ENCODE peak calls at places on chromosomes 13 and 19, in six cellular contexts. V is SHP77, R is iPS DF 6.9, T is Calu3, A is AG09309, B is IMR-90. E is an unnamed sample.

GRCh38 chr13:108281941-108282340 is 12.4 kb downstream of the TNFSF13B start:
- DNase-seq in V (no peak), R (no peak), T (no peak), A (no peak), B (no peak), E (no peak)

GRCh38 chr13:47121092-47121763 is 224.4 kb upstream of the HTR2A start:
- DNase-seq in V (no peak), R (no peak), T (no peak), A (no peak), B (no peak), E (no peak)

GRCh38 chr19:4369109-4369887 is 25.9 kb downstream of the MPND start:
- DNase-seq in V (no peak), R (no peak), T (peak), A (no peak), B (no peak), E (no peak)

GRCh38 chr19:33426621-33427475 is 53.3 kb downstream of the CEBPG start:
- DNase-seq in V (no peak), R (no peak), T (no peak), A (no peak), B (no peak), E (no peak)

GRCh38 chr19:4870025-4870700 is 2.7 kb upstream of the PLIN3 start:
- DNase-seq in V (no peak), R (no peak), T (peak), A (peak), B (peak), E (peak)

GRCh38 chr13:20132052-20132634 is 28.7 kb downstream of the GJA3 start:
- DNase-seq in V (no peak), R (no peak), T (no peak), A (no peak), B (no peak), E (no peak)

GRCh38 chr13:20191902-20192469 is 752 bp downstream of the GJB2 start:
- DNase-seq in V (no peak), R (peak), T (peak), A (no peak), B (no peak), E (peak)

GRCh38 chr19:5996102-5996501 is 18.2 kb upstream of the RANBP3 start:
- DNase-seq in V (no peak), R (no peak), T (no peak), A (no peak), B (no peak), E (no peak)

GRCh38 chr13:20960663-20961309 is 58.2 kb upstream of the XPO4 start:
- DNase-seq in V (no peak), R (no peak), T (no peak), A (no peak), B (no peak), E (no peak)

GRCh38 chr19:41746593-41747227 is 8.6 kb upstream of the CEACAM6 start:
- DNase-seq in V (peak), R (no peak), T (peak), A (peak), B (peak), E (peak)

GRCh38 chr13:26771796-26772195 is 11.2 kb upstream of the GPR12 start:
- DNase-seq in V (no peak), R (no peak), T (no peak), A (no peak), B (no peak), E (no peak)

GRCh38 chr13:90696254-90696653 is 651.2 kb upstream of the MIR17HG start:
- DNase-seq in V (no peak), R (no peak), T (no peak), A (no peak), B (peak), E (peak)

GRCh38 chr19:28042516-28042915 is 1170.4 kb downstream of the UQCRFS1 start:
- DNase-seq in V (no peak), R (no peak), T (no peak), A (no peak), B (no peak), E (no peak)

GRCh38 chr13:31469377-31469776 is 269.6 kb downstream of the B3GLCT start:
- DNase-seq in V (no peak), R (no peak), T (no peak), A (no peak), B (no peak), E (no peak)

GRCh38 chr19:37251308-37252229 is 33.6 kb downstream of the ZNF383 start:
- DNase-seq in V (peak), R (no peak), T (no peak), A (peak), B (peak), E (peak)

GRCh38 chr19:18239303-18239702 is 13.1 kb upstream of the PDE4C start:
- DNase-seq in V (no peak), R (no peak), T (no peak), A (no peak), B (no peak), E (no peak)

GRCh38 chr19:9967326-9967725 is 31.0 kb upstream of the OLFM2 start:
- DNase-seq in V (no peak), R (no peak), T (no peak), A (no peak), B (peak), E (no peak)

GRCh38 chr19:6533746-6534418 is 3.1 kb downstream of the TNFSF9 start:
- DNase-seq in V (no peak), R (no peak), T (no peak), A (no peak), B (no peak), E (no peak)

GRCh38 chr19:2811735-2812413 is 7.8 kb upstream of the ZNF554 start:
- DNase-seq in V (no peak), R (no peak), T (no peak), A (no peak), B (no peak), E (no peak)

GRCh38 chr19:46602392-46603194 is 1.5 kb downstream of the CALM3 start:
- DNase-seq in V (no peak), R (no peak), T (no peak), A (no peak), B (no peak), E (no peak)

GRCh38 chr13:97696921-97697320 is 256.6 kb upstream of the IPO5 start:
- DNase-seq in V (no peak), R (no peak), T (no peak), A (no peak), B (no peak), E (no peak)

GRCh38 chr19:19602136-19602712 is 16.3 kb downstream of the PBX4 start:
- DNase-seq in V (no peak), R (no peak), T (no peak), A (no peak), B (no peak), E (no peak)

GRCh38 chr13:24279267-24279666 is 30.1 kb upstream of the C1QTNF9 start:
- DNase-seq in V (no peak), R (no peak), T (no peak), A (no peak), B (no peak), E (no peak)

GRCh38 chr13:50081106-50081898 is 66.1 kb downstream of the KCNRG start:
- DNase-seq in V (no peak), R (no peak), T (peak), A (no peak), B (no peak), E (no peak)

GRCh38 chr19:7779631-7780486 is 16.8 kb downstream of the CLEC4M start:
- DNase-seq in V (no peak), R (no peak), T (no peak), A (no peak), B (no peak), E (no peak)

GRCh38 chr19:1591421-1592022 is 1.1 kb downstream of the MBD3 start:
- DNase-seq in V (peak), R (no peak), T (peak), A (no peak), B (no peak), E (peak)

E was measured in EL.